ENCODE peak calls at places on chromosomes 16 and 17, in eight cellular contexts. Y is GM23338, T is HCT116, M is SK-N-SH, P is K562, K is GM12878, E is Panc1, Z is HepG2. D is an unnamed sample.

GRCh38 chr17:48597775-48598631 is 4.4 kb upstream of the HOXB5 start:
- DNase-seq in Y (peak; percentile 65), T (no peak), M (no peak), P (no peak), K (no peak), E (no peak), Z (no peak), D (peak; percentile 24)

GRCh38 chr17:44308865-44309264 is 464 bp downstream of the RUNDC3A start:
- DNase-seq in Y (no peak), T (no peak), M (peak; percentile 73), P (no peak), K (no peak), E (no peak), Z (no peak), D (no peak)

GRCh38 chr17:76753061-76753961 is 15.4 kb downstream of the MFSD11 start:
- DNase-seq in Y (no peak), T (no peak), M (no peak), P (no peak), K (no peak), E (no peak), Z (no peak), D (no peak)

GRCh38 chr17:42561908-42562844 is at the start of gene COASY:
- DNase-seq in Y (peak; percentile 99), T (peak; percentile 98), M (peak; percentile 99), P (peak; percentile 99), K (peak; percentile 96), E (peak; percentile 86), Z (peak; percentile 98), D (peak; percentile 92)

GRCh38 chr17:73956595-73957465 is 246.6 kb upstream of the RPL38 start:
- DNase-seq in Y (peak; percentile 95), T (peak; percentile 49), M (peak; percentile 89), P (peak; percentile 64), K (no peak), E (no peak), Z (peak; percentile 56), D (peak; percentile 31)

GRCh38 chr17:37770631-37771518 is 26.0 kb upstream of the HNF1B start:
- DNase-seq in Y (peak; percentile 85), T (peak; percentile 44), M (peak; percentile 45), P (peak; percentile 60), K (no peak), E (peak; percentile 30), Z (peak; percentile 61), D (peak; percentile 46)

GRCh38 chr16:46629331-46629843 is 8.2 kb upstream of the SHCBP1 start:
- DNase-seq in Y (peak; percentile 79), T (peak; percentile 59), M (peak; percentile 56), P (peak; percentile 65), K (no peak), E (no peak), Z (peak; percentile 60), D (peak; percentile 18)

GRCh38 chr16:3529175-3529574 is 28.4 kb downstream of the CLUAP1 start:
- DNase-seq in Y (no peak), T (no peak), M (no peak), P (no peak), K (no peak), E (no peak), Z (no peak), D (no peak)

GRCh38 chr16:70720431-70721201 is 34.8 kb upstream of the MTSS2 start:
- DNase-seq in Y (no peak), T (no peak), M (no peak), P (no peak), K (no peak), E (no peak), Z (no peak), D (no peak)

GRCh38 chr16:30948956-30949654 is at the start of gene ORAI3:
- DNase-seq in Y (peak; percentile 87), T (no peak), M (peak; percentile 80), P (peak; percentile 82), K (no peak), E (no peak), Z (no peak), D (peak; percentile 80)

GRCh38 chr17:49210158-49211029 is at the start of the genes ABI3 and GNGT2:
- DNase-seq in Y (peak; percentile 59), T (no peak), M (peak; percentile 20), P (no peak), K (peak; percentile 92), E (no peak), Z (no peak), D (peak; percentile 90)

GRCh38 chr17:70254735-70255460 is 85.6 kb downstream of the KCNJ2 start:
- DNase-seq in Y (no peak), T (no peak), M (no peak), P (no peak), K (no peak), E (no peak), Z (no peak), D (no peak)

GRCh38 chr17:49993423-49994037 is 1.5 kb downstream of the DLX3 start:
- DNase-seq in Y (peak; percentile 88), T (no peak), M (peak; percentile 71), P (no peak), K (no peak), E (no peak), Z (no peak), D (no peak)

GRCh38 chr16:49969356-49970030 is 55.5 kb upstream of the CNEP1R1 start:
- DNase-seq in Y (peak; percentile 21), T (no peak), M (no peak), P (no peak), K (no peak), E (no peak), Z (peak; percentile 18), D (no peak)

GRCh38 chr16:49964316-49964715 is 60.7 kb upstream of the CNEP1R1 start:
- DNase-seq in Y (no peak), T (no peak), M (no peak), P (no peak), K (no peak), E (no peak), Z (no peak), D (no peak)

GRCh38 chr16:49970818-49971431 is 54.1 kb upstream of the CNEP1R1 start:
- DNase-seq in Y (no peak), T (no peak), M (no peak), P (no peak), K (no peak), E (no peak), Z (no peak), D (no peak)

GRCh38 chr16:49972280-49972679 is 52.7 kb upstream of the CNEP1R1 start:
- DNase-seq in Y (no peak), T (no peak), M (no peak), P (no peak), K (no peak), E (no peak), Z (no peak), D (no peak)

GRCh38 chr16:49967012-49967559 is 57.9 kb upstream of the CNEP1R1 start:
- DNase-seq in Y (no peak), T (no peak), M (peak; percentile 74), P (no peak), K (no peak), E (no peak), Z (no peak), D (no peak)
- TF ChIP-seq CTCF in Y (no peak), T (no peak), M (no peak), P (no peak), K (no peak), E (no peak), Z (no peak), D (no peak)

DNA sequence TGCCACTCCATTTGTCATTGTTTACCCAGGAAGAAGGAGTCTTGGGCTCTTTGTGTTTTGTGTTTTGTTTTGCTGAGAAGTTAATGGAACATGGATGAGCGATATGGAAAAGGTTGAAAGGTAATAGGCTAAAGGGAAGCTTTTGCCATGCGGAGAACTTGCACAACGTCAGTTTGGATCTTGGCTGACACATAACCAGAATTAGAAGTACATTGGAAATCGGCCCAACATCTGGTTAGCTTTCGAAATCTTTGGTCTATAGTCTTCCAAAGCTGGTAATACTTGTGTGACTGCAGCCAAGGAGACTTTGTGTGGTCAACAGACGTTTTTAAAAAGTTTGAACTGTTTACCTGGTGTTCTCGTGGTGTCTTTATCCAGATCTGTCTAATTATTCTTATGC is 89.6 kb downstream of the CLEC16A start:
- DNase-seq in Y (no peak), T (no peak), M (no peak), P (no peak), K (no peak), E (no peak), Z (no peak), D (peak; percentile 42)
- TF ChIP-seq POLR2AphosphoS5 in Y (no peak), T (no peak), M (no peak), P (no peak), K (no peak), E (no peak), Z (no peak), D (no peak)

GRCh38 chr16:51390877-51391276 is 239.8 kb upstream of the SALL1 start:
- DNase-seq in Y (peak; percentile 35), T (no peak), M (no peak), P (no peak), K (no peak), E (no peak), Z (no peak), D (no peak)

GRCh38 chr16:51391798-51392511 is 240.9 kb upstream of the SALL1 start:
- DNase-seq in Y (peak; percentile 88), T (no peak), M (no peak), P (no peak), K (no peak), E (no peak), Z (no peak), D (no peak)

GRCh38 chr16:51393381-51394005 is 242.4 kb upstream of the SALL1 start:
- DNase-seq in Y (no peak), T (no peak), M (no peak), P (no peak), K (no peak), E (peak; percentile 15), Z (no peak), D (no peak)

GRCh38 chr16:51394401-51394800 is 243.3 kb upstream of the SALL1 start:
- DNase-seq in Y (no peak), T (no peak), M (no peak), P (no peak), K (no peak), E (no peak), Z (no peak), D (no peak)

GRCh38 chr16:51392651-51393187 is 241.6 kb upstream of the SALL1 start:
- DNase-seq in Y (peak; percentile 52), T (no peak), M (no peak), P (no peak), K (no peak), E (peak; percentile 2), Z (no peak), D (no peak)
- TF ChIP-seq REST in Y (no peak), T (no peak), M (no peak), P (no peak), K (no peak), E (no peak), Z (no peak), D (no peak)

DNA sequence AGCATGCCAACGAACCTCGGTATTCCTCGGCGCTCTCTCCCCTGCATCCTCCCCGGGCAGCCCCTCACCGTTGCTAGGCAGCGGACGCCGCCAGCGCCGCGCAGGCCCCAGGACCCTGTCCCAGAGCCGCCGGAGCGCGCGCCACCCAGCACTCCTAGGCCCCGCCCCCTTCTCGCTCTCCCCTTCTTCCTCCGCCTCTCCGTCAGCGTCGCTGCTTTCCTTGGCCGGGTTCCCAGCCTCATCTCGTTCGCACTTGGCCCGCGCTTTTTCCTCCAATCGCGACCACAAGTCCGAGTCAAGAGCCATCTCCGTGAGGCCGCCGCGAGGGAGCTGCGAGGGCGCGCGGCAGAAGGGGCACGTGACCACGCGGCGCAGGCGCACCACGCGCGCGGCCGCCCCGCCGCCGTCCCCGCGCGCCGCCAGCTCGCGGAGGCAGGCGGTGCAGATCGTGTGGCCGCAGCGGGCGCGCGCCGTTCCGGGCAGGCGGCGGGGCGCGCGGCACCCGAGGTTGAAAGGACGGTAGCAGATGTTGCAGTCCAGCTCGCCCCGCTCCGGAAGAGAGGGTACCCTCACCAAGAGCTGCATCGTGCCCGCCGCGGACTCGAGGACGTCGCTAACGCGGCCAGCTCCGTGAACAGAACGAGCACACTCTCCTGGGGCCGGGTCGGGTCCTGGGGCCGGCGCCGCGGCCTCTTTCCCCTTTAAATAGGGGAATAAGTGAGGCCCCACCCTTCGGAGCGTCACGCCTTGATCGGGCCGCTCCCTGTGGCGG is at the start of gene RNF227:
- DNase-seq in Y (peak; percentile 93), T (peak; percentile 63), M (peak; percentile 93), P (peak; percentile 92), K (peak; percentile 57), E (peak; percentile 77), Z (peak; percentile 14), D (peak; percentile 83)
- TF ChIP-seq CTCF in Y (no peak), T (no peak), M (no peak), P (no peak), K (no peak), E (no peak), Z (no peak), D (no peak)